ENCODE peak calls at places on chromosomes 12 and 14, in four cellular contexts. C is mucosa of descending colon, H is IMR-90, D is mammary epithelial cell. S is an unnamed sample.

GRCh38 chr14:103028161-103028767 is 29.1 kb downstream of the CDC42BPB start:
- DNase-seq in C (peak; percentile 70), D (no peak), H (no peak), S (peak; percentile 47)

GRCh38 chr12:42725839-42726238 is 136.3 kb upstream of the PRICKLE1 start:
- DNase-seq in D (peak; percentile 83), H (peak; percentile 94), C (no peak), S (no peak)

GRCh38 chr12:49673446-49674317 is 33.5 kb downstream of the FMNL3 start:
- DNase-seq in H (peak; percentile 94), C (peak; percentile 88), D (peak; percentile 71), S (peak; percentile 81)

GRCh38 chr14:101781240-101782061 is 19.9 kb downstream of the PPP2R5C start:
- DNase-seq in H (no peak), C (peak; percentile 56), D (peak; percentile 32), S (no peak)

GRCh38 chr12:86838709-86839108 is 582.5 kb upstream of the MGAT4C start:
- DNase-seq in D (no peak), C (no peak), H (no peak), S (no peak)

GRCh38 chr12:102603021-102603420 is 122.7 kb upstream of the IGF1 start:
- DNase-seq in C (no peak), H (no peak), D (no peak), S (no peak)

GRCh38 chr12:12025799-12026386 is 44.8 kb upstream of the BCL2L14 start:
- DNase-seq in D (no peak), H (no peak), C (no peak), S (peak; percentile 61)

GRCh38 chr14:104140213-104140462 is 1.8 kb downstream of the KIF26A start:
- DNase-seq in D (no peak), C (no peak), H (no peak), S (no peak)

GRCh38 chr14:30849354-30849753 is 25.0 kb upstream of the COCH start:
- DNase-seq in D (no peak), C (no peak), H (no peak), S (no peak)

GRCh38 chr14:75866981-75867380 is 114.8 kb downstream of the TGFB3 start:
- DNase-seq in D (no peak), H (no peak), C (no peak), S (no peak)

GRCh38 chr12:131115766-131116165 is 162.1 kb downstream of the ADGRD1 start:
- DNase-seq in D (no peak), H (no peak), C (no peak), S (no peak)

GRCh38 chr12:125544979-125545378 is 479.7 kb downstream of the AACS start:
- DNase-seq in D (no peak), C (no peak), H (no peak), S (no peak)

GRCh38 chr14:95838862-95839261 is 37.8 kb upstream of the TUNAR start:
- DNase-seq in D (no peak), C (no peak), H (no peak), S (no peak)

GRCh38 chr14:50381823-50382287 is 14.8 kb downstream of the CDKL1 start:
- DNase-seq in H (no peak), D (no peak), C (no peak), S (no peak)

GRCh38 chr14:88983755-88984154 is 159.3 kb downstream of the TTC8 start:
- DNase-seq in C (no peak), H (peak; percentile 97), D (peak; percentile 92), S (no peak)

GRCh38 chr12:76685246-76685678 is 78.7 kb upstream of the ZDHHC17 start:
- DNase-seq in H (peak; percentile 55), D (peak; percentile 9), C (no peak), S (no peak)

GRCh38 chr14:72855913-72856312 is 38.0 kb downstream of the DPF3 start:
- DNase-seq in H (peak; percentile 44), D (peak; percentile 88), C (no peak), S (no peak)

GRCh38 chr12:130438243-130438620 is 100.5 kb downstream of the PIWIL1 start:
- DNase-seq in D (no peak), H (no peak), C (peak; percentile 24), S (no peak)

GRCh38 chr12:2640709-2641108 is 154.1 kb upstream of the FKBP4 start:
- DNase-seq in D (peak; percentile 91), C (peak; percentile 62), H (peak; percentile 99), S (peak; percentile 34)

GRCh38 chr12:12116677-12117076 is 45.9 kb downstream of the BCL2L14 start:
- DNase-seq in D (no peak), H (no peak), C (no peak), S (no peak)

GRCh38 chr12:114045333-114045732 is 79.2 kb upstream of the RBM19 start:
- DNase-seq in H (no peak), C (no peak), D (no peak), S (no peak)

GRCh38 chr12:94867066-94867855 is 136.2 kb downstream of the NDUFA12 start:
- DNase-seq in H (peak; percentile 17), C (no peak), D (no peak), S (no peak)

GRCh38 chr14:105376521-105377440 is 21.6 kb upstream of the TEX22 start:
- DNase-seq in D (no peak), H (no peak), C (no peak), S (no peak)

GRCh38 chr12:118371354-118372282 is 1.1 kb downstream of the TAOK3 start:
- DNase-seq in D (peak; percentile 31), C (peak; percentile 69), H (no peak), S (peak; percentile 21)

DNA sequence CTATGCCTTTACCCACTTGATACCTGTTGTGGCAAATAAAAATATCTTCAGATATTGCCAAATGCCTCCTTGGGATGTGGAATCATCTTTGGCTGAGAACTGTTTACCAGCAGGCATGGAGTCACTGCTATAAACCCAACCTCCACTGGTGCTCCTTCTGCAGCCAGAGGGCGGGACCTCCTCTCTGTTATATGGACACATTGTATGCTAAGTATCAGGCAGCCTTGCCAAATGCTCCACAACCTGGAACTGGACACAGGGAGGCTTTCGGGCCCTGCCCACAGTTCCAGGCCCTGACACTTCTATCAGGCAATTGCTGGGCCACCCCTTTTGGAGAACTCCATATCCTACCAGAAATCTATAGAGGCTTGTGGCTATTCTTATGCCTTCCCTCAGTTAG is 201.0 kb downstream of the TMX1 start:
- DNase-seq in D (peak; percentile 38), H (no peak), C (no peak), S (no peak)
- TF ChIP-seq CTCF in D (no peak), H (no peak), C (no peak), S (no peak)

DNA sequence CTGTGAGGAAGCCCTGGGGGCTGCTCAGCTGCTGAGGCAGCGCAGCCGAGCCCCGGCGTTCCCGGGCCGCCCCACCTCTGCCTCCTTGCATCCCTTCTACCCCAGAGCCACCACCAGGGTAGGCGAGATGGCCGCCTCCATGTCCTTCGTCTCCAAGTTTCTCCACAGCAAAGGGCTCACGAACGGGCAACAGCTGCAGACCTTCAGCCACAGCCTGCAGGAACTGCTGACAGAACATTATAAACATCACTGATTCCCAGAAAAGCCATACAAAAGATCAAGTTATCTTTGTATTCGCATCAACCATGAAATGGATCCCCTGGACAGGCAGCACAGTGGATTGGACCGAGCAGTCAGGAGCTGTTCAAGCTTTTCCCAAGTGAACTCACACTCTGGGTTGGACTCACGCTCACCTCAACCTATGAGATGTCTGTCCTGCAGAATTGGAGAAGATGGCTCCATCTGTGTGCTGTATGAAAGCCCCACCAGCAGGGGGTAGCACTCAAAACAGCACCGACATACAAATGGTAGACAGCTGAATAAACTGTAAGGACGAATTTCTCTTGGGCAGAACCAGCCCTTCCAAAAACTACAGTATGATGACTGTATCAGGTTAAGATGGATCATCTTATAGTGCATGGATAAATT is 19.4 kb upstream of the A2M start:
- DNase-seq in D (peak; percentile 12), H (peak; percentile 3), C (no peak), S (no peak)
- TF ChIP-seq CTCF in D (peak; percentile 55), H (no peak), C (no peak), S (no peak)

DNA sequence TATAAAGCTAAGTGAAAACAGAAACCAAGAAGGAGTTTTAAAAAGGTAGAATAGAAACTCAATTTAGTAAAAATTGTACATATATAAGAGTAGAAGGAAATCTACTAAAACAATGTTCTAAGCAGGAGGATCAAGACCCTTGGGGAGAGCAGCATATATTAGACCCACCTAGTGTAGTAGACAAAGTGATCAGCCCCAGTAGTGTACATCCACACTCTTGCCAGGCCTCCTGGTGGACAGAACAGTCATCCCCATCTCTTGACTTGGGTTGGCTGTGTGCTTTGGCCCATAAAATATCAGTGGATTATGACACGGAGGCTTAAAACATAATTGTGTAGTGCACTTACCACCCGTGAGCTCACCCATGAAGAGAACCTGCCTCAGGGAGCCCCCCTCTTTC is 10.9 kb upstream of the OTUB2 start:
- DNase-seq in C (no peak), H (no peak), D (no peak), S (no peak)
- TF ChIP-seq CTCF in C (no peak), H (no peak), D (no peak), S (no peak)

DNA sequence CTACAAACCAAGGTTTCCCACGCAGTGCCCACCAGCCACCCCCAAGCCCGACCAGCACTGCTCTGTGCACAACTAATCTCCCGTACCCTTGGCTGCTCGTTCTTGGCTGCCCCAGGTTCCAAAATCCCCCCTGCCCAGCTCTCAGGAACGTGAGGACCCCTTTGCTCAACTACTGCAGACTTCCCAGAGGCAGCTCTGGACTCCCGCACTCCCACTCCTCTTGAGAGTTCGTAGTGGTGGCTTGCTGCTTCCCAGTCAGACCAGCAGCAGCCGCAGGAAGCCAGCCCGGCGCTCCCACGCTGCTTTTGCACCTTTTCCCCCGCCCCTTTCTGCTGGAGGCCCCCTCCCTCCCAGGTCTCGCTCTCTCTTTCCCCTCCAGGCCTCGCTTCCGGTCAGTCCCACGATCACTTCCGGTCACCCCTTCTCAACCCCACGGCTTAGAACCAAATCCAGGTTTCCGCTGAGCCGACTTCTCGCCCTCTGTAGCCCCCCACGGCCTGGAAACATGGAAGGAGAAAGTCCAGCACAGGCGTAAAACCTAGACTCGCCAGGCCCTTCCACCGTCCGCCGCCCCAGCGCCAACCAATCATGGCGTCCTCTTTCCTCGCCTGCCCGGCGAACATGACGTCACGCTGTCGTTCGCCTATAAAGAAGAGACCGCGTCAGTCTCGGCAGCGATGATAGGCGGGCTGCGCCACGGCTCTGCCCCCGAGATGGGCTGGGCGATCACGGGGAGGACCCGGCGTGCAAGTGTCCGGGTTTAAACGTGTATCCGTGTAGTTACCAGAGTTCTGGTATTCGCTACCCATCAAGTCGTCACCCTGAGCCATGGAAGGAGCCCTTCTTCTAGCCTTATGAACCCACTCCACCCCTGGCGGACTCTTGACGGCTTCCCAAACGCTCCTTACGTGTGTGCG is at the start of gene TFCP2:
- DNase-seq in H (peak; percentile 97), C (peak; percentile 98), D (peak; percentile 93), S (peak; percentile 99)
- TF ChIP-seq CTCF in H (no peak), C (no peak), D (no peak), S (no peak)

DNA sequence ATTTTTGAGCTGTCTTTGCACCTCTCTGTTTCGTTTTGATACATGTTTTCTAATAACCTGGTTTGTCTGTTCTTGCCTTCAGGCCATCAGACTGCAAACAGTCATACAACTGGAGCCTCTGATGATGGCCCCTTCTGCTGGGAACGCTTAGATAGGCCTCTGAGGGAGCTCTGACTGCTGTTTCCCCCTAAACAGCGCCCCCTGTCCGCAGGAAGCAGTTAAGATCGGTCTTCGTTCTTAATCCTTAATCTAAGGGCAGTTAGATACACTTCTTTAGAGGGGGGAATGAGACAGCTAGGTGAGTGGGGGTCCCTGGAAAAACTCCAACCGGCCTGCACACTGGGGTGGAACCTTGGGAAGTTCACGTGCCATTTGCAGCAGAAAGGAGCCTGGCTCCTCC is 1338.8 kb upstream of the SEL1L start:
- DNase-seq in C (no peak), H (no peak), D (no peak), S (no peak)
- TF ChIP-seq CTCF in C (no peak), H (no peak), D (no peak), S (no peak)

S was measured in Peyer's patch.